ENCODE peak calls at places on chromosomes 6 and 20, in five cellular contexts. W is cardiac fibroblast, K is astrocyte of the spinal cord, Y is fibroblast of pulmonary artery, J is mucosa of descending colon. X is an unnamed sample.

GRCh38 chr20:2984956-2985661 is 58.3 kb upstream of the GNRH2 start:
- DNase-seq in J (no peak), W (peak; percentile 39), K (peak; percentile 64), Y (peak; percentile 55), X (no peak)

GRCh38 chr6:53691252-53691651 is 25.7 kb upstream of the KLHL31 start:
- DNase-seq in W (no peak), J (no peak), K (no peak), Y (no peak), X (no peak)

GRCh38 chr6:136822051-136822378 is 377 bp upstream of the PEX7 start:
- DNase-seq in J (no peak), K (no peak), W (peak; percentile 56), Y (no peak), X (peak; percentile 5)

GRCh38 chr20:34302312-34302722 is 838 bp downstream of the AHCY start:
- DNase-seq in J (no peak), K (peak; percentile 35), W (peak; percentile 24), Y (peak; percentile 31), X (no peak)

GRCh38 chr20:6635034-6635736 is 132.3 kb upstream of the BMP2 start:
- DNase-seq in Y (no peak), W (peak; percentile 40), K (no peak), J (no peak), X (no peak)

GRCh38 chr6:145009691-145010090 is 724.6 kb downstream of the UTRN start:
- DNase-seq in W (peak; percentile 17), K (peak; percentile 16), J (no peak), Y (peak; percentile 28), X (no peak)

GRCh38 chr20:21147593-21147992 is 21.7 kb downstream of the KIZ start:
- DNase-seq in W (peak; percentile 16), K (no peak), Y (peak; percentile 27), J (no peak), X (no peak)

GRCh38 chr20:257419-257818 is at the start of gene DEFB132:
- DNase-seq in J (no peak), Y (no peak), K (no peak), W (no peak), X (no peak)

GRCh38 chr20:57809661-57810172 is 99.9 kb upstream of the PMEPA1 start:
- DNase-seq in J (peak; percentile 39), K (no peak), Y (no peak), W (no peak), X (no peak)

GRCh38 chr6:153218184-153218792 is 87.2 kb upstream of the RGS17 start:
- DNase-seq in J (no peak), Y (no peak), K (no peak), W (no peak), X (no peak)

GRCh38 chr20:37567331-37567665 is 39.6 kb upstream of the BLCAP start:
- DNase-seq in J (no peak), W (no peak), Y (no peak), K (no peak), X (no peak)

GRCh38 chr20:53839423-53840176 is 230.8 kb downstream of the BCAS1 start:
- DNase-seq in J (peak; percentile 85), Y (no peak), K (no peak), W (no peak), X (peak; percentile 8)

GRCh38 chr20:22453244-22454080 is 130.9 kb downstream of the FOXA2 start:
- DNase-seq in W (peak; percentile 26), J (no peak), K (no peak), Y (peak; percentile 26), X (no peak)

GRCh38 chr6:12605888-12606345 is 110.7 kb upstream of the PHACTR1 start:
- DNase-seq in J (no peak), K (peak; percentile 72), Y (peak; percentile 81), W (peak; percentile 77), X (peak; percentile 60)

GRCh38 chr6:40492126-40492525 is 95.0 kb downstream of the LRFN2 start:
- DNase-seq in J (no peak), K (no peak), Y (no peak), W (no peak), X (peak; percentile 10)

GRCh38 chr6:156977527-156978291 is 200.5 kb downstream of the ARID1B start:
- DNase-seq in J (no peak), W (peak; percentile 62), K (peak; percentile 30), Y (peak; percentile 44), X (no peak)

GRCh38 chr6:154001494-154002285 is 37.4 kb upstream of the OPRM1 start:
- DNase-seq in Y (no peak), K (no peak), W (no peak), J (no peak), X (no peak)

GRCh38 chr20:40511478-40511877 is 177.6 kb downstream of the MAFB start:
- DNase-seq in Y (peak; percentile 60), W (peak; percentile 92), K (peak; percentile 88), J (no peak), X (no peak)

GRCh38 chr20:33663161-33664084 is 1.3 kb downstream of the C20orf144 start:
- DNase-seq in J (peak; percentile 95), Y (peak; percentile 66), W (peak; percentile 81), K (peak; percentile 66), X (peak; percentile 66)

GRCh38 chr6:286681-287499 is 5.4 kb upstream of the DUSP22 start:
- DNase-seq in J (no peak), K (no peak), W (no peak), Y (no peak), X (no peak)

GRCh38 chr6:38701551-38701950 is 1.4 kb downstream of the GLO1 start:
- DNase-seq in J (no peak), W (no peak), K (no peak), Y (no peak), X (no peak)

GRCh38 chr6:169452117-169452868 is 198.6 kb upstream of the THBS2 start:
- DNase-seq in K (peak; percentile 89), Y (peak; percentile 96), J (peak; percentile 56), W (peak; percentile 92), X (no peak)

GRCh38 chr20:5751856-5752255 is 1.7 kb downstream of the SHLD1 start:
- DNase-seq in Y (peak; percentile 56), J (no peak), W (peak; percentile 41), K (no peak), X (no peak)

GRCh38 chr6:45422541-45423110 is 44.9 kb upstream of the SUPT3H start:
- DNase-seq in W (peak; percentile 71), Y (peak; percentile 70), J (peak; percentile 79), K (no peak), X (peak; percentile 54)

GRCh38 chr6:93940381-93940780 is 521.0 kb upstream of the EPHA7 start:
- DNase-seq in K (no peak), Y (no peak), J (no peak), W (no peak), X (no peak)

GRCh38 chr6:126919947-126920346 is 198.5 kb upstream of the RSPO3 start:
- DNase-seq in K (peak; percentile 93), J (no peak), W (peak; percentile 78), Y (peak; percentile 95), X (no peak)

GRCh38 chr20:8060977-8061376 is 41.4 kb upstream of the TMX4 start:
- DNase-seq in K (no peak), Y (no peak), W (no peak), J (no peak), X (no peak)

GRCh38 chr6:112639436-112639835 is 292.3 kb downstream of the RFPL4B start:
- DNase-seq in Y (peak; percentile 33), J (no peak), W (no peak), K (peak; percentile 84), X (no peak)

GRCh38 chr6:109351231-109352132 is 30.8 kb downstream of the CD164 start:
- DNase-seq in Y (peak; percentile 21), J (no peak), K (no peak), W (peak; percentile 49), X (no peak)

GRCh38 chr6:162704001-162704400 is 23.6 kb downstream of the PRKN start:
- DNase-seq in J (no peak), Y (no peak), W (no peak), K (no peak), X (no peak)

DNA sequence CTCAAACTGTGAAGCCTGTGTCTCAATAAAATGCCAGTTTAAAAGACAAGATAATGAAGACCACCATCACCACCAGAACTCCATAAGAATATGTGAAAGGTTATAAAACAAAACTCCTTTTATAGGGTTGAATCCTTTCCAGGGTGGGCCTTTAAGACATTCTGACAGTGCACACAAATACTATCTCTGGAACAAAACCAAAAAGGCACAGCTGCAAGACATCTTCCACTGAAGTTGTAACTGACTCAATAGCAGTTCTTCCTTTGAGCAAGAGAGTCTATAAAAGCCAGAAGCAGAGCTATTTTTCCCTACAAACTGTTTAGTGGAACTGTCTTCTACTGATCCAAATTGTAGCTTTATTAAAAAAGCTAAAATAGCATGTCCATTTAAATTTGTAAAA is 81.6 kb downstream of the EPB41L2 start:
- DNase-seq in W (peak; percentile 92), J (no peak), Y (peak; percentile 90), K (peak; percentile 43), X (no peak)
- TF ChIP-seq CTCF in W (no peak), J (no peak), Y (no peak), K (no peak), X (no peak)

GRCh38 chr20:50663095-50663821 is 28.1 kb downstream of the RIPOR3 start:
- DNase-seq in K (no peak), J (no peak), Y (no peak), W (no peak), X (no peak)
- TF ChIP-seq CTCF in K (no peak), J (no peak), Y (no peak), W (no peak), X (no peak)

GRCh38 chr6:148972481-148972880 is 225.7 kb downstream of the UST start:
- DNase-seq in K (peak; percentile 47), W (no peak), Y (no peak), J (peak; percentile 85), X (peak; percentile 51)
- TF ChIP-seq CTCF in K (no peak), W (no peak), Y (no peak), J (no peak), X (no peak)

GRCh38 chr20:4026093-4026601 is 10.8 kb upstream of the RNF24 start:
- DNase-seq in K (peak; percentile 69), W (peak; percentile 93), Y (peak; percentile 94), J (no peak), X (peak; percentile 25)
- TF ChIP-seq CTCF in K (peak; percentile 59), W (peak; percentile 68), Y (peak; percentile 82), J (no peak), X (no peak)

DNA sequence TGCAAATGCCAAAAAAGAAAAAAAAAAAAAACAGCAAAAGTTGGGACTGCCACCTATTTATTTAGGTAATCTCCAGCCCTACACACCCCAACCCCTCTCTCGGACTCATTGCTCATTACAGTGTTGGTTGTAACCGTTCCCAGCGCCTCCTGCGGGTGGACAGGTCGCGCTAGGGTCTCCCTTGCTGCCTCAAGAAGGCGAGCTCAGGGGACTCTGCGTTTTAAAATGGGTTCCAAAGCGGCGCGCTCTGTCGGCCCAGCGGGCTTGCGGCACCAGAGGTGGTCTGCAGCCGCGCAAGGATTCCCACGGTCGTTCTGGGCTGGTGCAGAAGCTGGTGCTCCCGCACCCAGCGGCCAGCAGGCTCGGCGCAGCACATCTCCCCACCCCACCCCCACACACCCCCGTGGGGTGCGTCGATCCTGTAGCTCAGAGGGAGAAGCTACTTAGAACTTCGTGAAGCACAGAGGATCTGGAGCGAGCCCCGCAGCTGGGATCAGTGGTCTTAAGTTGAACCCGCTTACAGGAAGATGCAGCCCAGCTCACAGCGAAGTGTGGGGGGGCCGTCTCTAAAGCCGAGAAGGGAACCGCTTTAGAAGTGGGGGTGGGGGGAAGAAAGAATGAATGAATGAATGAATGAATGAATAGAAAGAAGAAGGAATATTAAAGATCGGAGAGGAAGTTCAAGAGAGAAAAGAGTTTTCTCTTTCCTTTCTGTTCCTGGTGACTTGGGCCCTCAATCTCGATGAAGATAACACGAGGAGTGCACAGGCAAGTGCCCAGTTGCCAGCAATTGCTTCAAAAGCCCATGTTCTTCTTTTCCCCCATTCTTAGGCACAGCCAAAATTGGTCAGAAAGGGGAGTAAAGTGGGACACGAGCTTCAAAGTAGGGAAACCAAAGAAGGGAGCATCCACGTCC is 766 bp downstream of the TFAP2A start:
- DNase-seq in J (peak; percentile 44), Y (peak; percentile 32), W (peak; percentile 28), K (no peak), X (no peak)
- TF ChIP-seq CTCF in J (no peak), Y (peak; percentile 7), W (no peak), K (no peak), X (no peak)

X was measured in endothelial cell.